ENCODE peak calls at places on chromosome 10, in four cellular contexts. S is astrocyte of the cerebellum, T is HFFc6, X is HL-60. Q is an unnamed sample.

GRCh38 chr10:126902157-126902556 is 3.1 kb upstream of the DOCK1 start:
- DNase-seq in T (peak), S (peak), X (no peak), Q (no peak)

GRCh38 chr10:55410415-55410885 is 609.4 kb upstream of the PCDH15 start:
- DNase-seq in T (no peak), S (no peak), X (no peak), Q (peak)

GRCh38 chr10:78455873-78456272 is 422.2 kb downstream of the RPS24 start:
- DNase-seq in T (no peak), X (no peak), S (no peak), Q (no peak)

GRCh38 chr10:79409038-79410035 is 36.1 kb downstream of the ZCCHC24 start:
- DNase-seq in X (no peak), S (no peak), T (no peak), Q (no peak)

GRCh38 chr10:91190388-91190870 is 30.0 kb upstream of the PCGF5 start:
- DNase-seq in T (peak), X (no peak), S (peak), Q (no peak)

GRCh38 chr10:14409247-14409646 is 78.5 kb upstream of the FRMD4A start:
- DNase-seq in S (no peak), X (no peak), T (no peak), Q (no peak)

GRCh38 chr10:133306941-133307379 is 1.7 kb downstream of the TUBGCP2 start:
- DNase-seq in X (no peak), S (no peak), T (no peak), Q (no peak)

GRCh38 chr10:81886939-81887338 is 11.9 kb downstream of the NRG3 start:
- DNase-seq in T (no peak), S (no peak), X (no peak), Q (no peak)

GRCh38 chr10:70293169-70293813 is 9.5 kb upstream of the NPFFR1 start:
- DNase-seq in S (no peak), T (no peak), X (no peak), Q (no peak)

GRCh38 chr10:93061594-93062498 is 1.2 kb downstream of the CYP26C1 start:
- DNase-seq in S (no peak), X (no peak), T (no peak), Q (no peak)

GRCh38 chr10:103114876-103115275 is 78.2 kb downstream of the NT5C2 start:
- DNase-seq in T (no peak), S (no peak), X (no peak), Q (no peak)

GRCh38 chr10:14016942-14017341 is 313.8 kb downstream of the FRMD4A start:
- DNase-seq in S (no peak), T (no peak), X (no peak), Q (no peak)

GRCh38 chr10:86815035-86815617 is 58.7 kb downstream of the BMPR1A start:
- DNase-seq in X (no peak), T (peak), S (peak), Q (no peak)

GRCh38 chr10:95391164-95391563 is 100.4 kb upstream of the PDLIM1 start:
- DNase-seq in T (no peak), X (no peak), S (no peak), Q (no peak)

GRCh38 chr10:95389982-95390381 is 99.2 kb upstream of the PDLIM1 start:
- DNase-seq in S (no peak), X (no peak), T (no peak), Q (no peak)

GRCh38 chr10:95392250-95392584 is 101.4 kb upstream of the PDLIM1 start:
- DNase-seq in X (no peak), T (no peak), S (no peak), Q (no peak)

GRCh38 chr10:95392711-95393164 is 101.9 kb upstream of the PDLIM1 start:
- DNase-seq in X (no peak), T (no peak), S (no peak), Q (no peak)

GRCh38 chr10:95391570-95392249 is 100.9 kb upstream of the PDLIM1 start:
- DNase-seq in S (peak), T (peak), X (no peak), Q (peak)
- TF ChIP-seq CTCF in S (peak), T (peak), X (no peak), Q (no peak)

DNA sequence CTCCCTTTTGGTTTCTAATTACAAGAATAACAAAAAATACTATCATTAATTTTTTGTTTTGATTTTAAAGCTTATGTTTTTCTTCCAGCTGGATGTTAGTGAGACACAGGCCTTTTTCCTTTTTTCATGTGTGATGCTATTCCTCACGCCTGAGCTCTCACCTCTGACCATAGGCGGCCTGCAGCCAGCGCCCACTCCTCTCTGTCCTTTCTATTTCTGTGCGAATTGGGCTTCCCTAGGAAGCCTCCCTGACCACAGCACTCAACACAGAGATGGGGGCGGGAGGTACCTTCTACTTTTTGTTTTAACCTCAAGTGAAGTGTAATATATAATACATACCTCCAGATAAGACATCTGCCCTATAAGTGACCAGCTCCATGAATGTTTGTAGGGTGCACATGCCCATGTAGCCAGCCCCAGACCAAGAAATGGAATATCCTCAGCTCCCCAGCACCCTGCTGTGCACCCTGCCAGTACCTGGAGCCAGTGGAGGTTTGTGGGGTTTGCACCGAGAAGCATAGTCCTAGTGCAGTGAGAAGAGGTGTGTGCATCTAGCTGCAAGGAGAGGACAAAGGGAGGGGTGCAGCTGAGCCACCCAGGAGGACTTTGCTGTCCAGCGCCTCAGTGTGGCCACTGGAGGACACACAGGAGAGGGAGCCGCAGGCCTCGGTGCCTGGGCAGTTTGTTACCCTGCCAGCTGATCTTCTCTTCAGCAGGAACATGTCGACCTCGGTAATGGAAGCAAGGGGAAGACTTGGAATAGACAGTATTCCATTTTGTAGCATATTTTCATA is 38.5 kb downstream of the BNIP3 start:
- DNase-seq in T (no peak), X (no peak), S (no peak), Q (peak)
- TF ChIP-seq CTCF in T (peak), X (peak), S (peak), Q (peak)

GRCh38 chr10:118472961-118473675 is 122.3 kb downstream of the PRLHR start:
- DNase-seq in X (peak), S (no peak), T (no peak), Q (peak)

GRCh38 chr10:118470470-118470869 is 125.0 kb downstream of the PRLHR start:
- DNase-seq in X (no peak), T (no peak), S (no peak), Q (no peak)

GRCh38 chr10:118472415-118472814 is 123.0 kb downstream of the PRLHR start:
- DNase-seq in S (no peak), X (no peak), T (peak), Q (no peak)

GRCh38 chr10:118475214-118475613 is 120.2 kb downstream of the PRLHR start:
- DNase-seq in S (no peak), T (no peak), X (no peak), Q (no peak)

DNA sequence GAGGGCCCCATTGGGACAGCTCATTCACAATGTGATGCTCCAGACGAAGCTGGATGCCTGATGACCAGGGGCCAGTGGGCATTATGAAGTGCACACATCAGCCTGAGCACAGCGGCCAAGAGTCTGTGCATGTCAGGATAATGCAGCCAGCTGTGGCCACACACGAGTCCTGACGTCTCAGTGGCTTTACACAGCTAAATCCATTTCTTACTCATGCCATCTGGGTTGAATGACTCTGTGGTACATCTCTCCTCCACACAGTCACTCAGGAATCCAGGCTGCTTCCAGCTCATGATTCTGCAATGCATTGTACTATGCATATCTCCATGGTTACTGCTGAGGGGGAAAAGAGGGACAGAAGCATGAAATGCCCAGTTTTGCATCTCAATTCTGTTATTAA is 123.6 kb downstream of the PRLHR start:
- DNase-seq in X (no peak), S (peak), T (peak), Q (no peak)
- TF ChIP-seq CTCF in X (no peak), S (no peak), T (no peak), Q (no peak)

DNA sequence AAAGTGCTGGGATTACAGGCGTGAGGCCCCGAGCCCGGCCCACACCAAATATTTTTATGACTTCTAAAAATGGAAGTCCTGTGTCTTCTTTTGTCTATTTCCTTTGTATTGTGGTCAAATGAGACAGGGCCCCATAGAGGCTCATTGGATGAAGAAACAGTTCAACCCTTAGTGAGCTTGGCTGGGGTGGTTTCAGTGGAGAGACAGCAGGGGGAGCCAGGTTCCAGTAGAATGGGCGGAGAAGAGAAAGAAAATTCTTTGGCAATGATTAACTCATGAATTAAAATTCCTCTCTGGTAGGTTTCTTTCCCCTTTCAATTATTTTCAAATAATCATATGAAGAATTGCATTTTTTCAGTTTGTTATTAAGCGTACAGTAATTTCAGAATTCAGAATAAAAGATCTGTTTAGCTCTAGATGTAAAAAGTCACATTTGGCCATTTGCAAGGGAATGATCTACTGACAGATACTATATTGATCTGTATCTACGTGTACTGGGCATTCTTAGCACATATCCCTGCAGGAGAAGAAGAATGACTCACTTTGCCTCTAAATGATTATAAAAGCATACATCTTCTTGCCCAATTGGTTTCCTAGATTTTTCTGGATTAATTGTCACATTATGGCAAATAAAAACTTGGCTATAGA is 43.2 kb downstream of the PNLIPRP3 start:
- DNase-seq in T (no peak), S (no peak), X (peak), Q (peak)
- TF ChIP-seq CTCF in T (peak), S (peak), X (peak), Q (peak)

GRCh38 chr10:120938822-120939221 is 87.7 kb downstream of the WDR11 start:
- DNase-seq in S (no peak), T (no peak), X (no peak), Q (no peak)

GRCh38 chr10:120941468-120941867 is 90.3 kb downstream of the WDR11 start:
- DNase-seq in T (no peak), S (no peak), X (no peak), Q (no peak)

GRCh38 chr10:120943542-120943941 is 92.4 kb downstream of the WDR11 start:
- DNase-seq in T (no peak), X (no peak), S (no peak), Q (no peak)

GRCh38 chr10:120942806-120943413 is 91.7 kb downstream of the WDR11 start:
- DNase-seq in S (peak), X (peak), T (peak), Q (peak)

DNA sequence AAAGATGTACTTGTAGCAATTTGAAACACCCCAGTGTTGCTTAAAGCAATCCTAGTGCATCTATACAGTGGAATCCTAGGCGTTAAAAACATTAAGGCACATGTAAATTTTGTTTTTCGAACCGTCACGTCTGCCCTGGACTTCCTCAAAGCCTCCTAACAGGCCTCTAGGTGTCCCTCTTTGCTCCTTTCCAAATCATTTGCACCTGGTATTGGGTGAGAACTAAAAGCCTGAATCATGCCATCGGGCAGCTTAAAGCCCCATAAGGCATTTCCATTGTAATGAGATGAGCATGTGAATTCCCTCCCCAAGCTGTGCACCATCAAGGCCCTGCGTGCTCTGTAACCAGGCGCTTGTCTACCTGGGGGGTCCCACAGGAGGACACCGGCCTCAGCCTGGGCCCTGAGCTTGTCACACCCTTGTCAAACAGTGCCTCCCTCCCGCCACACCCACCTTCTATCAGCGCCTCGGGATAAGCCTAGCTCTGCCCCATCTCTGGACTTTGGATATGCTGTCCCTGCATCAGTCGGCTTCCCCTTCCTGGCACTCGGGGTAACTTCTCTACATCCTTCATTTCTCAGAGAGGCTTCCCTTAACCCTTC is 89.2 kb downstream of the WDR11 start:
- DNase-seq in T (no peak), X (no peak), S (no peak), Q (no peak)
- TF ChIP-seq CTCF in T (no peak), X (no peak), S (no peak), Q (no peak)

DNA sequence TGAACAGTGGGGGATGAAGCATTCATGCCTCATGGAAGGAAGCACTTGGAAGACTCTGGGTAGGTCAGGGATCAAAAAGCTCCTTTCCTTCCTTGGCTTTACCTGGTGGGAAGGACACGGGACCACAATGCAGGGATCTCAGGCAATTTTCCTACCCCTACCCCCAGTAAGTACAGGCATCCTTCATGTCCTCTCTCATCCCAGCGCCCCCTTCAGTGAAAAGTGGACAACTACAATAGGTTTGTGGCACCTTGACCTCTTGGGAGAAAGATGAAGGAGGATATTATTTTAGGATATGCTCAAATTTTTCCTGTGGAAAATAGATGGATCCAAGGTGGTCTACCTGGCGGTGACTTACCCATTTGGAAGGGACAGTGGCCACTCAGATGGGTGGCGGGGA is 16.5 kb downstream of the AFAP1L2 start:
- DNase-seq in T (no peak), S (no peak), X (no peak), Q (no peak)
- TF ChIP-seq CTCF in T (peak), S (no peak), X (no peak), Q (no peak)

Q was measured in nephron progenitor cell.